ENCODE peak calls at places on chromosomes 11 and 22, in eight cellular contexts. One of them, this sample, is unnamed.

GRCh38 chr11:96199563-96200025 is 143.4 kb downstream of the MAML2 start:
- DNase-seq in dorsolateral prefrontal cortex: no peak
- DNase-seq in hepatocyte: no peak
- DNase-seq in PC-9: no peak
- DNase-seq in colonic mucosa: no peak
- DNase-seq in IMR-90: peak; percentile 80
- DNase-seq in uterus: no peak
- DNase-seq in sigmoid colon: no peak
- DNase-seq in this sample: no peak

GRCh38 chr11:18203723-18204122 is 31.1 kb downstream of the MRGPRX4 start:
- DNase-seq in dorsolateral prefrontal cortex: no peak
- DNase-seq in hepatocyte: peak; percentile 50
- DNase-seq in PC-9: no peak
- DNase-seq in colonic mucosa: no peak
- DNase-seq in IMR-90: peak; percentile 14
- DNase-seq in uterus: no peak
- DNase-seq in sigmoid colon: no peak
- DNase-seq in this sample: no peak

GRCh38 chr22:30183861-30184278 is 62.7 kb downstream of the LIF start:
- DNase-seq in dorsolateral prefrontal cortex: no peak
- DNase-seq in hepatocyte: no peak
- DNase-seq in PC-9: no peak
- DNase-seq in colonic mucosa: no peak
- DNase-seq in IMR-90: peak; percentile 71
- DNase-seq in uterus: no peak
- DNase-seq in sigmoid colon: no peak
- DNase-seq in this sample: no peak

GRCh38 chr11:70788247-70789022 is 390.1 kb downstream of the CTTN start:
- DNase-seq in dorsolateral prefrontal cortex: no peak
- DNase-seq in hepatocyte: no peak
- DNase-seq in PC-9: peak; percentile 86
- DNase-seq in colonic mucosa: no peak
- DNase-seq in IMR-90: peak; percentile 89
- DNase-seq in uterus: no peak
- DNase-seq in sigmoid colon: no peak
- DNase-seq in this sample: no peak

GRCh38 chr11:64250875-64251721 is at the start of gene PLCB3:
- DNase-seq in dorsolateral prefrontal cortex: no peak
- DNase-seq in hepatocyte: peak; percentile 87
- DNase-seq in PC-9: no peak
- DNase-seq in colonic mucosa: no peak
- DNase-seq in IMR-90: no peak
- DNase-seq in uterus: no peak
- DNase-seq in sigmoid colon: peak; percentile 79
- DNase-seq in this sample: no peak

GRCh38 chr11:102495161-102496042 is 35.1 kb downstream of the MMP7 start:
- DNase-seq in dorsolateral prefrontal cortex: no peak
- DNase-seq in hepatocyte: peak; percentile 87
- DNase-seq in PC-9: peak; percentile 84
- DNase-seq in colonic mucosa: peak; percentile 63
- DNase-seq in IMR-90: peak; percentile 88
- DNase-seq in uterus: peak; percentile 59
- DNase-seq in sigmoid colon: no peak
- DNase-seq in this sample: no peak

GRCh38 chr22:46631113-46631512 is 10.9 kb downstream of the GRAMD4 start:
- DNase-seq in dorsolateral prefrontal cortex: no peak
- DNase-seq in hepatocyte: no peak
- DNase-seq in PC-9: no peak
- DNase-seq in colonic mucosa: no peak
- DNase-seq in IMR-90: no peak
- DNase-seq in uterus: no peak
- DNase-seq in sigmoid colon: no peak
- DNase-seq in this sample: no peak

GRCh38 chr11:8928981-8929615 is 3.6 kb downstream of the C11orf16 start:
- DNase-seq in dorsolateral prefrontal cortex: no peak
- DNase-seq in hepatocyte: no peak
- DNase-seq in PC-9: no peak
- DNase-seq in colonic mucosa: no peak
- DNase-seq in IMR-90: peak; percentile 43
- DNase-seq in uterus: no peak
- DNase-seq in sigmoid colon: no peak
- DNase-seq in this sample: no peak

GRCh38 chr11:134665571-134666268 is 253.7 kb upstream of the B3GAT1 start:
- DNase-seq in dorsolateral prefrontal cortex: no peak
- DNase-seq in hepatocyte: no peak
- DNase-seq in PC-9: no peak
- DNase-seq in colonic mucosa: no peak
- DNase-seq in IMR-90: no peak
- DNase-seq in uterus: no peak
- DNase-seq in sigmoid colon: peak; percentile 4
- DNase-seq in this sample: no peak

GRCh38 chr11:85531498-85531897 is 95.6 kb downstream of the DLG2 start:
- DNase-seq in dorsolateral prefrontal cortex: no peak
- DNase-seq in hepatocyte: no peak
- DNase-seq in PC-9: no peak
- DNase-seq in colonic mucosa: no peak
- DNase-seq in IMR-90: no peak
- DNase-seq in uterus: no peak
- DNase-seq in sigmoid colon: no peak
- DNase-seq in this sample: no peak

GRCh38 chr11:32448232-32448631 is 12.9 kb upstream of the WT1 start:
- DNase-seq in dorsolateral prefrontal cortex: no peak
- DNase-seq in hepatocyte: no peak
- DNase-seq in PC-9: peak; percentile 52
- DNase-seq in colonic mucosa: no peak
- DNase-seq in IMR-90: no peak
- DNase-seq in uterus: peak; percentile 48
- DNase-seq in sigmoid colon: no peak
- DNase-seq in this sample: no peak
- TF ChIP-seq CTCF in dorsolateral prefrontal cortex: no peak
- TF ChIP-seq CTCF in hepatocyte: peak; percentile 36
- TF ChIP-seq CTCF in PC-9: peak; percentile 55
- TF ChIP-seq CTCF in colonic mucosa: no peak
- TF ChIP-seq CTCF in IMR-90: no peak
- TF ChIP-seq CTCF in uterus: peak; percentile 40
- TF ChIP-seq CTCF in sigmoid colon: no peak
- TF ChIP-seq CTCF in this sample: no peak

GRCh38 chr11:13315517-13316432 is 38.2 kb downstream of the BMAL1 start:
- DNase-seq in dorsolateral prefrontal cortex: no peak
- DNase-seq in hepatocyte: no peak
- DNase-seq in PC-9: no peak
- DNase-seq in colonic mucosa: no peak
- DNase-seq in IMR-90: no peak
- DNase-seq in uterus: no peak
- DNase-seq in sigmoid colon: no peak
- DNase-seq in this sample: no peak
- H3K27ac ChIP-seq in dorsolateral prefrontal cortex: no peak overlapping the region
- H3K27ac ChIP-seq in hepatocyte: no peak overlapping the region
- H3K27ac ChIP-seq in PC-9: no peak overlapping the region
- H3K27ac ChIP-seq in colonic mucosa: no peak overlapping the region
- H3K27ac ChIP-seq in IMR-90: no peak overlapping the region
- H3K27ac ChIP-seq in uterus: peak overlapping the region; percentile 17
- H3K27ac ChIP-seq in sigmoid colon: no peak overlapping the region
- H3K27ac ChIP-seq in this sample: peak overlapping the region; percentile 76

GRCh38 chr11:2904153-2905052 is 18.8 kb upstream of the CDKN1C start:
- DNase-seq in dorsolateral prefrontal cortex: no peak
- DNase-seq in hepatocyte: peak; percentile 41
- DNase-seq in PC-9: no peak
- DNase-seq in colonic mucosa: peak; percentile 96
- DNase-seq in IMR-90: no peak
- DNase-seq in uterus: no peak
- DNase-seq in sigmoid colon: no peak
- DNase-seq in this sample: no peak
- H3K4me3 ChIP-seq in dorsolateral prefrontal cortex: no peak overlapping the region
- H3K4me3 ChIP-seq in hepatocyte: no peak overlapping the region
- H3K4me3 ChIP-seq in PC-9: no peak overlapping the region
- H3K4me3 ChIP-seq in colonic mucosa: peak overlapping the region; percentile 78
- H3K4me3 ChIP-seq in IMR-90: no peak overlapping the region
- H3K4me3 ChIP-seq in uterus: no peak overlapping the region
- H3K4me3 ChIP-seq in sigmoid colon: no peak overlapping the region
- H3K4me3 ChIP-seq in this sample: no peak overlapping the region

GRCh38 chr11:88179966-88180629 is 4.9 kb upstream of the RAB38 start:
- DNase-seq in dorsolateral prefrontal cortex: no peak
- DNase-seq in hepatocyte: no peak
- DNase-seq in PC-9: peak; percentile 41
- DNase-seq in colonic mucosa: no peak
- DNase-seq in IMR-90: peak; percentile 13
- DNase-seq in uterus: no peak
- DNase-seq in sigmoid colon: no peak
- DNase-seq in this sample: no peak
- TF ChIP-seq CTCF in dorsolateral prefrontal cortex: no peak
- TF ChIP-seq CTCF in hepatocyte: no peak
- TF ChIP-seq CTCF in PC-9: no peak
- TF ChIP-seq CTCF in colonic mucosa: no peak
- TF ChIP-seq CTCF in IMR-90: no peak
- TF ChIP-seq CTCF in uterus: no peak
- TF ChIP-seq CTCF in sigmoid colon: no peak
- TF ChIP-seq CTCF in this sample: no peak

GRCh38 chr11:61959026-61959608 is 8.3 kb downstream of the FTH1 start:
- DNase-seq in dorsolateral prefrontal cortex: no peak
- DNase-seq in hepatocyte: no peak
- DNase-seq in PC-9: peak; percentile 84
- DNase-seq in colonic mucosa: no peak
- DNase-seq in IMR-90: no peak
- DNase-seq in uterus: no peak
- DNase-seq in sigmoid colon: no peak
- DNase-seq in this sample: no peak

GRCh38 chr11:61955416-61956135 is 5.4 kb downstream of the BEST1 start:
- DNase-seq in dorsolateral prefrontal cortex: no peak
- DNase-seq in hepatocyte: peak; percentile 58
- DNase-seq in PC-9: no peak
- DNase-seq in colonic mucosa: peak; percentile 50
- DNase-seq in IMR-90: no peak
- DNase-seq in uterus: peak; percentile 53
- DNase-seq in sigmoid colon: no peak
- DNase-seq in this sample: no peak

GRCh38 chr11:61956191-61957027 is 6.3 kb downstream of the BEST1 start:
- DNase-seq in dorsolateral prefrontal cortex: no peak
- DNase-seq in hepatocyte: no peak
- DNase-seq in PC-9: no peak
- DNase-seq in colonic mucosa: no peak
- DNase-seq in IMR-90: no peak
- DNase-seq in uterus: peak; percentile 27
- DNase-seq in sigmoid colon: peak; percentile 36
- DNase-seq in this sample: no peak

GRCh38 chr11:61958590-61958989 is 8.4 kb downstream of the BEST1 start:
- DNase-seq in dorsolateral prefrontal cortex: no peak
- DNase-seq in hepatocyte: no peak
- DNase-seq in PC-9: no peak
- DNase-seq in colonic mucosa: no peak
- DNase-seq in IMR-90: no peak
- DNase-seq in uterus: no peak
- DNase-seq in sigmoid colon: no peak
- DNase-seq in this sample: no peak

GRCh38 chr11:61957028-61957770 is 7.0 kb downstream of the BEST1 start:
- DNase-seq in dorsolateral prefrontal cortex: no peak
- DNase-seq in hepatocyte: no peak
- DNase-seq in PC-9: no peak
- DNase-seq in colonic mucosa: no peak
- DNase-seq in IMR-90: no peak
- DNase-seq in uterus: no peak
- DNase-seq in sigmoid colon: no peak
- DNase-seq in this sample: no peak
- H3K27ac ChIP-seq in dorsolateral prefrontal cortex: peak overlapping the region; percentile 98
- H3K27ac ChIP-seq in hepatocyte: no peak overlapping the region
- H3K27ac ChIP-seq in PC-9: no peak overlapping the region
- H3K27ac ChIP-seq in colonic mucosa: no peak overlapping the region
- H3K27ac ChIP-seq in IMR-90: no peak overlapping the region
- H3K27ac ChIP-seq in uterus: no peak overlapping the region
- H3K27ac ChIP-seq in sigmoid colon: no peak overlapping the region
- H3K27ac ChIP-seq in this sample: no peak overlapping the region

DNA sequence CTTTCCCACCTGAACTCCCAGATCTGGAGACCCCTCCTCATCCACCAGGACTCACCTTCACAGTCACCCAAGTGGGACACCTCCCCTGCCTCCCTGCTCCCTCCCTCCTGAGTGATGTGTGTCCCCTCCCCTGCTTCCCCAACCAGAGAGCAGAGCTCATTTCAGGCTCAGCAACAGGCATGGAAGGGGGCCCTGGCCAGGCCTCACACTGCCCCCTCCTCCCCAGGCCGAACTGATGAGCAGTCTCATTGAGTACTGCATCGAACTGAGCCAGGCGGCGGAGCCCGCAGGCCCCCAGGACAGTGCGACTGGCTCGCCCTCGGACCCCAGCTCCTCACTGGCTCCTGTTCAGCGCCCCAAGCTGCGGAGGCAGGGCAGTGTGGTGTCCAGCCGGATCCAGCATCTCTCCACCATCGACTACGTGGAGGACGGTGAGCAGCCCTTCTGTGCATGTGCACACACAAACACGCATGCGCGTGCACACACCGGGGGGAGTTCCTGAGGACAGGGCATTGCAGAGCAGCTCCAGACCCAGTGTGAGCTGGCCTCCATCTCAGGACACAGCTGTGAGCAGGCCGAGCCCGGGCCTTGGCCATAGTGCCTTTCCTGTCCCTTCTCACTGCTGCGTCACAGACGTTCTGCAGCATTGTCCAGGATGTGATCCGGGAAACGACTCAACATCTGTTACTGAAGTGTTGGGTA is 17.8 kb upstream of the NEAT1 start:
- DNase-seq in dorsolateral prefrontal cortex: no peak
- DNase-seq in hepatocyte: no peak
- DNase-seq in PC-9: no peak
- DNase-seq in colonic mucosa: no peak
- DNase-seq in IMR-90: no peak
- DNase-seq in uterus: no peak
- DNase-seq in sigmoid colon: no peak
- DNase-seq in this sample: no peak
- H3K4me3 ChIP-seq in dorsolateral prefrontal cortex: no peak overlapping the region
- H3K4me3 ChIP-seq in hepatocyte: no peak overlapping the region
- H3K4me3 ChIP-seq in PC-9: no peak overlapping the region
- H3K4me3 ChIP-seq in colonic mucosa: no peak overlapping the region
- H3K4me3 ChIP-seq in IMR-90: no peak overlapping the region
- H3K4me3 ChIP-seq in uterus: no peak overlapping the region
- H3K4me3 ChIP-seq in sigmoid colon: no peak overlapping the region
- H3K4me3 ChIP-seq in this sample: no peak overlapping the region

DNA sequence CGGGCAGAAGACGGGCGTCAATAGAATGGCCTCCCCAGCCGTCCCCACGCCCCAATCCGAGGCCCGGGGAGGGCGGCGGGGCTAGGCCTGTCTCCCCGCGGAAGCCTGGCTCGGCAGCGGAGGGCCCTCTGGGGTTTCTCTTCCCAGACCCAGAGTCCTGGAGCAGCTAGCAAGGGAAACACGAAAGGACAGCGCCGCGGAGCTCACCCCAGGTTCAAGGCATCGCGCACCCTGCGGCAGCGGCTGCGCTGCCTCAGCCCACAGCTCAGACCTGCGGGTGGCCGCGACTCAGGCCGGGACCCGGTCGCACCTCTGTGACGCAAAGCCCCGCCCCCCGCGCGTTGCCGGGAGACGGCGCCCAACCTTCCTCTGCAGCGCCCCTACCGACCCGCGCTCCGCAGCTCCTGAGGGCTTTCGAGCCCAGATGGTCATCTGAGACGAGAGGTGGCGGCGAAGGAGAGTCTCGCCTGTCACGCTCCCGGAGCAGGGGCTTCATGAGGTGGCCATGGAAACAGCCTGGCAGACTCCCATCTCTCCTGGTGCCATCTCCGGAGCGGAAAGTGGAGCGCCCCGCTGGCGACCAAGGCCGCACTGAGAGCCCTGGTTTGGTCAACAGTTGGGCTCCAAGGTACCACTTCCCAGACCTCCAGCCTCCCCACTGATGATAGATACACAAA is at the start of gene RNF141:
- DNase-seq in dorsolateral prefrontal cortex: peak; percentile 94
- DNase-seq in hepatocyte: peak; percentile 98
- DNase-seq in PC-9: peak; percentile 74
- DNase-seq in colonic mucosa: peak; percentile 98
- DNase-seq in IMR-90: peak; percentile 87
- DNase-seq in uterus: peak; percentile 93
- DNase-seq in sigmoid colon: peak; percentile 97
- DNase-seq in this sample: peak; percentile 95
- TF ChIP-seq CTCF in dorsolateral prefrontal cortex: peak; percentile 94
- TF ChIP-seq CTCF in hepatocyte: peak; percentile 78
- TF ChIP-seq CTCF in PC-9: peak; percentile 59
- TF ChIP-seq CTCF in colonic mucosa: peak; percentile 80
- TF ChIP-seq CTCF in IMR-90: peak; percentile 86
- TF ChIP-seq CTCF in uterus: peak; percentile 93
- TF ChIP-seq CTCF in sigmoid colon: peak; percentile 88
- TF ChIP-seq CTCF in this sample: peak; percentile 62